ENCODE peak calls at places on chromosomes 12 and 14, in four cellular contexts. F is hepatocyte, E is mammary epithelial cell, I is tibial artery. Q is an unnamed sample.

GRCh38 chr12:89253483-89253882 is 98.8 kb downstream of the DUSP6 start:
- DNase-seq in F (no peak), E (no peak), I (no peak), Q (no peak)

GRCh38 chr12:95096852-95097251 is 23.4 kb upstream of the NR2C1 start:
- DNase-seq in F (no peak), E (no peak), I (no peak), Q (no peak)

GRCh38 chr12:132707241-132707640 is 3.4 kb upstream of the PGAM5 start:
- DNase-seq in F (no peak), E (no peak), I (no peak), Q (no peak)

GRCh38 chr14:105330491-105330895 is 15.9 kb downstream of the PACS2 start:
- DNase-seq in F (no peak), E (peak; percentile 50), I (peak; percentile 72), Q (no peak)

GRCh38 chr12:26823391-26823790 is 9.6 kb downstream of the ITPR2 start:
- DNase-seq in F (no peak), E (peak; percentile 46), I (no peak), Q (no peak)

GRCh38 chr12:54135621-54136027 is 53.2 kb downstream of the SMUG1 start:
- DNase-seq in F (peak; percentile 63), E (no peak), I (no peak), Q (no peak)

GRCh38 chr12:21637985-21638891 is 19.4 kb downstream of the LDHB start:
- DNase-seq in F (no peak), E (no peak), I (no peak), Q (no peak)

GRCh38 chr12:105469182-105469581 is 138.7 kb downstream of the C12orf75 start:
- DNase-seq in F (no peak), E (no peak), I (no peak), Q (no peak)

GRCh38 chr12:111777345-111778045 is 10.8 kb downstream of the ALDH2 start:
- DNase-seq in F (peak; percentile 62), E (no peak), I (no peak), Q (no peak)

GRCh38 chr12:15268927-15269552 is 47.8 kb upstream of the RERG start:
- DNase-seq in F (peak; percentile 83), E (peak; percentile 50), I (no peak), Q (peak; percentile 48)

GRCh38 chr12:15603461-15604085 is 185.6 kb downstream of the EPS8 start:
- DNase-seq in F (peak; percentile 28), E (no peak), I (no peak), Q (no peak)

GRCh38 chr14:63186453-63186852 is 17.8 kb upstream of the RHOJ start:
- DNase-seq in F (no peak), E (no peak), I (no peak), Q (no peak)

GRCh38 chr14:42687421-42687820 is 1080.7 kb downstream of the LRFN5 start:
- DNase-seq in F (no peak), E (no peak), I (no peak), Q (no peak)

GRCh38 chr14:24110060-24110459 is 4.5 kb upstream of the DCAF11 start:
- DNase-seq in F (no peak), E (peak; percentile 79), I (no peak), Q (no peak)

GRCh38 chr14:45135181-45135580 is 549 bp upstream of the FANCM start:
- DNase-seq in F (peak; percentile 8), E (no peak), I (no peak), Q (no peak)

GRCh38 chr12:4191642-4192041 is 81.9 kb upstream of the CCND2 start:
- DNase-seq in F (no peak), E (no peak), I (no peak), Q (no peak)

GRCh38 chr12:70507442-70507841 is 129.8 kb downstream of the PTPRB start:
- DNase-seq in F (no peak), E (no peak), I (no peak), Q (no peak)

GRCh38 chr12:93365616-93366015 is 12.1 kb upstream of the NUDT4 start:
- DNase-seq in F (no peak), E (no peak), I (no peak), Q (no peak)

GRCh38 chr12:12008931-12009611 is 61.7 kb upstream of the BCL2L14 start:
- DNase-seq in F (no peak), E (peak; percentile 95), I (no peak), Q (peak; percentile 21)

GRCh38 chr12:105355752-105356151 is 25.3 kb downstream of the C12orf75 start:
- DNase-seq in F (no peak), E (peak; percentile 36), I (no peak), Q (no peak)

GRCh38 chr14:31449971-31450610 is 7.2 kb downstream of the DTD2 start:
- DNase-seq in F (peak; percentile 33), E (peak; percentile 28), I (no peak), Q (no peak)

GRCh38 chr12:78977463-78977862 is 112.9 kb downstream of the SYT1 start:
- DNase-seq in F (no peak), E (no peak), I (no peak), Q (no peak)

GRCh38 chr12:25550186-25550585 is 2.9 kb downstream of the LMNTD1 start:
- DNase-seq in F (no peak), E (peak; percentile 59), I (no peak), Q (no peak)

GRCh38 chr12:130335517-130336392 is 1.9 kb upstream of the PIWIL1 start:
- DNase-seq in F (peak; percentile 83), E (peak; percentile 16), I (no peak), Q (peak; percentile 38)

GRCh38 chr14:65696801-65697200 is 284.3 kb downstream of the FUT8 start:
- DNase-seq in F (no peak), E (no peak), I (no peak), Q (no peak)

GRCh38 chr12:109567967-109568366 is 5.3 kb downstream of the MMAB start:
- DNase-seq in F (no peak), E (no peak), I (no peak), Q (no peak)

GRCh38 chr12:109567296-109567695 is 6.0 kb downstream of the MMAB start:
- DNase-seq in F (no peak), E (no peak), I (no peak), Q (no peak)

GRCh38 chr12:109566424-109566823 is 6.9 kb downstream of the MMAB start:
- DNase-seq in F (no peak), E (no peak), I (no peak), Q (no peak)

GRCh38 chr12:109571773-109572505 is 1.4 kb downstream of the MMAB start:
- DNase-seq in F (no peak), E (no peak), I (no peak), Q (no peak)

GRCh38 chr12:109568486-109568885 is 4.8 kb downstream of the MMAB start:
- DNase-seq in F (no peak), E (no peak), I (no peak), Q (no peak)
- H3K36me3 ChIP-seq in F (no peaks in the 10 kb centered on the region), E (peaks cover 15% of the 10 kb centered on the region), I (peaks cover 11% of the 10 kb centered on the region), Q (peaks cover 5% of the 10 kb centered on the region)

DNA sequence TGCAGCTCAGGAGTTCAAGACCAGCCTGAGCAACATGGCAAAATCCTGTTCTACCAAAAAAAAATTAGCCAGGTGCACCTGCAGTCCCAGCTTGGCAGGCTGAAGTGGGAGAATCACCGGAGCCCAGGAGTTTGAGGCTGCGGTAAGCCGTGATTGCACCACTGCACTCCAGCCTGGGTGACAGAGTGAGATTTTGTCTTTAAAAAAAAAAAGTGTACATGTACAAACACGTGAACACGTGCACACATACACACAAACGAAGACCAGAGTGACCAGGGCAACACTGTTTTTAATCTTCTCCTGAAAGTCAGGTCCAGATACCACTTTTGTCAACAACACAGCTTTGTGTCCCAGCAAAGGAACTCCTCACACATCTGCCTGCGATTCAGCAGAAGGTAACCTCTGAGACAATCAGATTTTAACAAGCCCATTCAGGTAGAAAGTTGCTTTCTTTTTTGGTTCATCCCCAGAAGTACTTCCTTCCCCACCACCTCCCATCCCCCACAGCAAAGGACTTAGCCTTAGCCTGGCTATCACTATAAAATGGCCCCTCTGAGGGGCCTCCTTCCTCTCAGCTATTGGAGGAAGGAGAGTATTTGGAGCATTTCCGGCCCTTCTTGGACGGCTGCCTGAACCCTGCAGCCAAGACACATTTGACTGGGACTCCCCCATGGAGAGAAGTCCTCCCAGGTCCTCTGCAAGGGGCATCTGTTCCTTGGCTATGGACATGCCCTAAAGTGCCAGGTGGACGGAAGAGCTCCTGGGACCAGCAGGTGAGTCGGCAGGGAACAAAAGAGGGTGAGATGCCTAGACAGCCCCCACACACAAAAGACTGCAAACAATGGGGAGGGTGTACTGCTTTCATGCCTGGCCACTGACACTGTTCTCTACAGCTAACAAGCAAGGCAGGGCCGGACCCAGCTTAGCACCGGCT is 9.8 kb downstream of the CTDSP2 start:
- DNase-seq in F (peak; percentile 71), E (peak; percentile 61), I (peak; percentile 84), Q (peak; percentile 43)
- H3K4me3 ChIP-seq in F (no peak overlapping the region), E (no peak overlapping the region), I (peak overlapping the region; percentile 33), Q (peak overlapping the region; percentile 42)

DNA sequence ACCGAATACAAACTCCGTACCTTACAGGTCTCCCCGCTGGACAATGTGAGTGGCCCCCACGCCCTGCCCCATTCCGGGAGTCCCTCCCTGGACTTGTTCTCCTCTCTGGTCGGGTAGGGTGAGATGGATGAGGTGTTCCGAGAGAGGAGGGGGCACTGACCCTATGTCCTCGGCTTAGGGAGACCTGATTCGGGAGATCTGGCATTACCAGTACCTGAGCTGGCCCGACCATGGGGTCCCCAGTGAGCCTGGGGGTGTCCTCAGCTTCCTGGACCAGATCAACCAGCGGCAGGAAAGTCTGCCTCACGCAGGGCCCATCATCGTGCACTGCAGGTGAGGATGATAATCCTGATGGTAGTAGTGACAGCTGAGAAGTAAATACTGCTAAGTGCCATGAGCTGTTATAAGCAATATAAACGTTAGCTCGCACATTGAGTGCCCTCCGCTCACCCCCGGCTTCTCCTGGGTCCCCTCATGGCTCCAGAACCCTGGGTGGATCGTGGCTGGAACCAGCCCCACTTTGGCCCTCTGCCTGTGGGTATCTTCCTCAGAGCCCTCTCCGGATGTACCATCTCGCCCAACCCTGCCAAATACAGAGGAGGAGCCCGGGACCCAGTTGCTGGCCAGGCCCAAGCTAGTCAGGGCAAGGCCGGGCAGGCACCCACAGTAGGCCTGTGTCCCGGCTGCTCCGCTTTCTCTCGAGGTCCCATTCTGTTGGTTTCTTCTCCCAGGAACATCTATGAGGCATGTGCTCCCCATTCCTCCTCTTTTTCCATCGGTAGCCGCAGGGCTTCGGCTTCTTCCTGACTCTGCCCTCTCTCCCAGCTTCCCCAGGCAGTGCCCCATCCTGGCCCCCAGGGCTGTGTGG is 6.8 kb downstream of the PTPN6 start:
- DNase-seq in F (no peak), E (no peak), I (peak; percentile 62), Q (no peak)
- H3K4me1 ChIP-seq in F (peaks cover 13% of the 10 kb centered on the region), E (peaks cover 35% of the 10 kb centered on the region), I (peaks cover 10% of the 10 kb centered on the region), Q (peaks cover 94% of the 10 kb centered on the region)

DNA sequence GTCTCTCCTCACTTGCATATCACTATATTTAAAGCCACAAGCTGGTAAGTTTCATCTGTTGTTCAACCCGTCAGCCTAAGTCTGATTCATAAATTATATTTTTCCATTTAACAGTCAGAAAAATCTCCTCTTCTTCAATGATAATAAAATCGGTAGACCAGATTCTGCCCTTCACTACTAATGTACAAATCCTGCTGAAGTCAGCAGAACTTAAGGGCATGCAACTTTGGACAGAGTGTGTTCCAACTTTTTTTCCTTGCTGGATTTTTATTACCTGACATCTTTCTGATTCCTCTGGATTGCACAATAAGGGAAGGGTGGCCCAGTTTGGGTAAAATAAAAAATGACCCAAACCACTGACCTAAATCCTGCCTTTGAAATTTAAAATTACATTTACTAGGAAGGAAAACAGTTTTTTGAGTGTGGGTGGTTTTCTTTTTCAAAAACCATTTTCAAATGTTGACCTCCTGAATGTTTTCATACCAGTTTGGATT is 125.4 kb upstream of the DIO2 start:
- DNase-seq in F (no peak), E (no peak), I (no peak), Q (no peak)
- H3K36me3 ChIP-seq in F (no peaks in the 10 kb centered on the region), E (no peaks in the 10 kb centered on the region), I (no peaks in the 10 kb centered on the region), Q (no peaks in the 10 kb centered on the region)

GRCh38 chr12:113052326-113052725 is 4.2 kb upstream of the DTX1 start:
- DNase-seq in F (no peak), E (no peak), I (no peak), Q (no peak)
- H3K4me3 ChIP-seq in F (no peak overlapping the region), E (no peak overlapping the region), I (no peak overlapping the region), Q (no peak overlapping the region)

Q was measured in CD8-positive, alpha-beta memory T cell.